ENCODE peak calls at places on chromosomes 5 and 9, in eight cellular contexts. S is brain microvascular endothelial cell; I is heart right ventricle; R is CD8-positive, alpha-beta T cell; D is uterus; B is GM12865; F is pancreas; O is HFF-Myc. K is an unnamed sample.

GRCh38 chr5:78467140-78467539 is 106.7 kb downstream of the SCAMP1 start:
- DNase-seq in S (no peak), I (no peak), R (no peak), D (no peak), B (no peak), F (no peak), O (no peak), K (no peak)

GRCh38 chr5:11319851-11320580 is 559.0 kb upstream of the DAP start:
- DNase-seq in S (no peak), I (no peak), R (no peak), D (no peak), B (no peak), F (no peak), O (no peak), K (no peak)

GRCh38 chr5:114988096-114988495 is 181.6 kb downstream of the TRIM36 start:
- DNase-seq in S (no peak), I (no peak), R (no peak), D (no peak), B (no peak), F (no peak), O (no peak), K (no peak)

GRCh38 chr9:34592895-34593601 is 3.5 kb upstream of the CNTFR start:
- DNase-seq in S (no peak), I (peak; percentile 81), R (no peak), D (peak; percentile 88), B (no peak), F (no peak), O (no peak), K (no peak)

GRCh38 chr5:170357853-170358497 is 31.2 kb downstream of the KCNMB1 start:
- DNase-seq in S (no peak), I (peak; percentile 50), R (no peak), D (peak; percentile 52), B (no peak), F (peak; percentile 71), O (no peak), K (no peak)

GRCh38 chr5:28066856-28067255 is 1028.5 kb upstream of the CDH9 start:
- DNase-seq in S (no peak), I (no peak), R (no peak), D (no peak), B (no peak), F (no peak), O (no peak), K (no peak)

GRCh38 chr9:34594177-34594576 is 4.7 kb upstream of the CNTFR start:
- DNase-seq in S (no peak), I (peak; percentile 38), R (no peak), D (peak; percentile 61), B (no peak), F (no peak), O (no peak), K (no peak)

GRCh38 chr9:116958886-116959285 is 271.8 kb downstream of the TRIM32 start:
- DNase-seq in S (no peak), I (no peak), R (no peak), D (no peak), B (no peak), F (no peak), O (no peak), K (no peak)

GRCh38 chr5:34652916-34653315 is 3.2 kb upstream of the RAI14 start:
- DNase-seq in S (peak; percentile 67), I (no peak), R (no peak), D (no peak), B (no peak), F (no peak), O (no peak), K (no peak)

GRCh38 chr5:78830647-78831046 is 154.5 kb downstream of the ARSB start:
- DNase-seq in S (no peak), I (no peak), R (no peak), D (no peak), B (no peak), F (no peak), O (no peak), K (no peak)

GRCh38 chr9:133664173-133664572 is 28.0 kb downstream of the DBH start:
- DNase-seq in S (no peak), I (no peak), R (no peak), D (no peak), B (no peak), F (no peak), O (no peak), K (no peak)

GRCh38 chr9:14827805-14828204 is 82.4 kb downstream of the FREM1 start:
- DNase-seq in S (no peak), I (no peak), R (no peak), D (no peak), B (no peak), F (no peak), O (no peak), K (no peak)

GRCh38 chr9:85186218-85186585 is 516.7 kb downstream of the NTRK2 start:
- DNase-seq in S (no peak), I (no peak), R (no peak), D (no peak), B (no peak), F (no peak), O (no peak), K (no peak)

GRCh38 chr9:133714606-133715294 is 23.4 kb downstream of the SARDH start:
- DNase-seq in S (peak; percentile 82), I (peak; percentile 85), R (no peak), D (peak; percentile 76), B (no peak), F (no peak), O (no peak), K (peak; percentile 60)

GRCh38 chr5:139482050-139482889 is at the start of gene STING1:
- DNase-seq in S (peak; percentile 94), I (peak; percentile 71), R (peak; percentile 56), D (peak; percentile 78), B (peak; percentile 77), F (peak; percentile 68), O (peak; percentile 98), K (no peak)

GRCh38 chr9:36080519-36080918 is 43.8 kb downstream of the RECK start:
- DNase-seq in S (no peak), I (no peak), R (no peak), D (no peak), B (no peak), F (no peak), O (no peak), K (no peak)

GRCh38 chr5:135471726-135472125 is 19.6 kb upstream of the TIFAB start:
- DNase-seq in S (no peak), I (no peak), R (no peak), D (no peak), B (no peak), F (no peak), O (no peak), K (peak; percentile 11)

GRCh38 chr5:9658726-9659125 is 28.6 kb upstream of the TAS2R1 start:
- DNase-seq in S (peak; percentile 28), I (no peak), R (no peak), D (no peak), B (no peak), F (no peak), O (no peak), K (no peak)

GRCh38 chr5:113663879-113664278 is 150.4 kb downstream of the YTHDC2 start:
- DNase-seq in S (peak; percentile 27), I (peak; percentile 45), R (no peak), D (no peak), B (peak; percentile 45), F (no peak), O (peak; percentile 19), K (peak; percentile 66)
- TF ChIP-seq CTCF in S (peak; percentile 42), I (peak; percentile 55), R (no peak), D (no peak), B (peak; percentile 53), F (no peak), O (peak; percentile 53), K (peak; percentile 41)

GRCh38 chr5:42812620-42813019 is 928 bp upstream of the SELENOP start:
- DNase-seq in S (no peak), I (no peak), R (no peak), D (no peak), B (no peak), F (no peak), O (no peak), K (no peak)

GRCh38 chr5:42811591-42812392 is at the start of gene SELENOP:
- DNase-seq in S (no peak), I (no peak), R (no peak), D (peak; percentile 49), B (no peak), F (peak; percentile 77), O (no peak), K (peak; percentile 83)

GRCh38 chr5:42813533-42813932 is 1.8 kb upstream of the SELENOP start:
- DNase-seq in S (no peak), I (no peak), R (no peak), D (peak; percentile 16), B (no peak), F (peak; percentile 22), O (no peak), K (no peak)

GRCh38 chr5:42808888-42809611 is 2.6 kb downstream of the SELENOP start:
- DNase-seq in S (no peak), I (no peak), R (no peak), D (no peak), B (no peak), F (no peak), O (no peak), K (no peak)

GRCh38 chr5:42810905-42811590 is 644 bp downstream of the SELENOP start:
- DNase-seq in S (no peak), I (no peak), R (no peak), D (no peak), B (no peak), F (no peak), O (no peak), K (no peak)
- H3K4me3 ChIP-seq in S (no peak overlapping the region), I (peak overlapping the region; percentile 43), R (no peak overlapping the region), D (peak overlapping the region; percentile 62), B (no peak overlapping the region), F (peak overlapping the region; percentile 10), O (no peak overlapping the region), K (peak overlapping the region; percentile 45)

GRCh38 chr5:53425598-53426516 is 54.6 kb upstream of the FST start:
- DNase-seq in S (no peak), I (no peak), R (no peak), D (no peak), B (peak; percentile 51), F (no peak), O (no peak), K (peak; percentile 47)
- TF ChIP-seq CTCF in S (peak; percentile 39), I (peak; percentile 27), R (no peak), D (no peak), B (peak; percentile 31), F (peak; percentile 22), O (peak; percentile 32), K (peak; percentile 29)

GRCh38 chr5:149519624-149520023 is 31.6 kb downstream of the CSNK1A1 start:
- DNase-seq in S (no peak), I (no peak), R (no peak), D (no peak), B (no peak), F (no peak), O (no peak), K (no peak)

GRCh38 chr5:149510136-149510535 is 41.1 kb downstream of the CSNK1A1 start:
- DNase-seq in S (no peak), I (no peak), R (no peak), D (no peak), B (no peak), F (no peak), O (no peak), K (no peak)

GRCh38 chr5:149517461-149518122 is 33.6 kb downstream of the CSNK1A1 start:
- DNase-seq in S (no peak), I (no peak), R (no peak), D (no peak), B (no peak), F (no peak), O (no peak), K (no peak)

DNA sequence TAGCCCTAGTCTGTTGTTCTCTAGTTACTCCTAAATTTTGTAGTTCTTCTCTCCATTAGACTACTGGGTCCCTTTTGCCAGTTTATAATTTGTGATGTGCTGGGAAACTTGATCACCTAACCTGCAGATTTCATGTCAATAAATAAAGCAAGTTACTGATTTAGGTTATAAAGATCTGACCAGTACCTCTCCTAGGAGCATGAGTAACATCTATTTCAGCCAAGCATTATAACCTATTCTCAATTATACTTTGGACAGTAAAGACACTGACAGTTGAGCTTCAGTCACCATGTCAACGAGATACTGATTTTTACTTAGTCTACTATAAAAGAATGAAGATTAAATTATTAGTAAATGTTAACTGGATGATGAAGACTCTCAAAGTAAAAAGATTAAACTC is 36.7 kb downstream of the CSNK1A1 start:
- DNase-seq in S (no peak), I (no peak), R (no peak), D (no peak), B (no peak), F (no peak), O (no peak), K (no peak)
- H3K4me3 ChIP-seq in S (no peak overlapping the region), I (no peak overlapping the region), R (no peak overlapping the region), D (no peak overlapping the region), B (no peak overlapping the region), F (no peak overlapping the region), O (no peak overlapping the region), K (no peak overlapping the region)

K was measured in Caco-2.